ENCODE peak calls at places on chromosomes 13 and 19, in nine cellular contexts. U is CD8-positive, alpha-beta T cell; Q is body of pancreas; I is endodermal cell; G is AG04449; V is BJ; W is adrenal gland; X is kidney epithelial cell; E is brain microvascular endothelial cell. D is an unnamed sample.

GRCh38 chr19:46697142-46697960 is 19.6 kb downstream of the PRKD2 start:
- DNase-seq in U (no peak), Q (peak; percentile 93), I (peak; percentile 99), G (no peak), V (peak; percentile 36), W (peak; percentile 93), X (peak; percentile 29), E (peak; percentile 73), D (peak; percentile 51)

GRCh38 chr13:75180805-75181455 is 301.0 kb downstream of the TBC1D4 start:
- DNase-seq in U (no peak), Q (no peak), I (no peak), G (no peak), V (peak; percentile 12), W (no peak), X (no peak), E (no peak), D (no peak)

GRCh38 chr13:110696776-110697175 is 9.1 kb downstream of the CARS2 start:
- DNase-seq in U (no peak), Q (no peak), I (no peak), G (no peak), V (no peak), W (peak; percentile 42), X (no peak), E (no peak), D (no peak)

GRCh38 chr13:99075268-99076191 is 97.7 kb upstream of the DOCK9 start:
- DNase-seq in U (no peak), Q (no peak), I (no peak), G (no peak), V (no peak), W (no peak), X (no peak), E (no peak), D (no peak)

GRCh38 chr13:109199280-109199679 is 569.9 kb downstream of the MYO16 start:
- DNase-seq in U (no peak), Q (no peak), I (no peak), G (no peak), V (no peak), W (no peak), X (no peak), E (no peak), D (no peak)

GRCh38 chr19:53057904-53058579 is 13.5 kb downstream of the ERVV-2 start:
- DNase-seq in U (no peak), Q (peak; percentile 62), I (peak; percentile 88), G (no peak), V (no peak), W (no peak), X (no peak), E (no peak), D (no peak)

GRCh38 chr13:44764334-44764733 is 188.2 kb upstream of the TSC22D1 start:
- DNase-seq in U (no peak), Q (peak; percentile 82), I (no peak), G (no peak), V (no peak), W (peak; percentile 58), X (no peak), E (no peak), D (no peak)

GRCh38 chr13:24228852-24229458 is 68.4 kb downstream of the SPATA13 start:
- DNase-seq in U (peak; percentile 34), Q (peak; percentile 62), I (peak; percentile 69), G (no peak), V (no peak), W (peak; percentile 72), X (peak; percentile 41), E (peak; percentile 60), D (peak; percentile 52)

GRCh38 chr13:51684076-51684475 is 99.8 kb downstream of the WDFY2 start:
- DNase-seq in U (no peak), Q (no peak), I (no peak), G (no peak), V (no peak), W (no peak), X (no peak), E (no peak), D (no peak)

GRCh38 chr13:77022341-77022740 is 4.6 kb downstream of the FBXL3 start:
- DNase-seq in U (no peak), Q (no peak), I (no peak), G (no peak), V (no peak), W (no peak), X (no peak), E (peak; percentile 33), D (no peak)

GRCh38 chr13:90270231-90270630 is 1077.3 kb upstream of the MIR17HG start:
- DNase-seq in U (no peak), Q (no peak), I (no peak), G (no peak), V (no peak), W (no peak), X (no peak), E (no peak), D (no peak)

GRCh38 chr19:17576758-17577532 is 21.5 kb downstream of the COLGALT1 start:
- DNase-seq in U (no peak), Q (peak; percentile 29), I (peak; percentile 100), G (no peak), V (no peak), W (no peak), X (no peak), E (no peak), D (no peak)

GRCh38 chr13:23418776-23419683 is 14.5 kb downstream of the SACS start:
- DNase-seq in U (no peak), Q (no peak), I (no peak), G (no peak), V (no peak), W (no peak), X (no peak), E (no peak), D (no peak)

DNA sequence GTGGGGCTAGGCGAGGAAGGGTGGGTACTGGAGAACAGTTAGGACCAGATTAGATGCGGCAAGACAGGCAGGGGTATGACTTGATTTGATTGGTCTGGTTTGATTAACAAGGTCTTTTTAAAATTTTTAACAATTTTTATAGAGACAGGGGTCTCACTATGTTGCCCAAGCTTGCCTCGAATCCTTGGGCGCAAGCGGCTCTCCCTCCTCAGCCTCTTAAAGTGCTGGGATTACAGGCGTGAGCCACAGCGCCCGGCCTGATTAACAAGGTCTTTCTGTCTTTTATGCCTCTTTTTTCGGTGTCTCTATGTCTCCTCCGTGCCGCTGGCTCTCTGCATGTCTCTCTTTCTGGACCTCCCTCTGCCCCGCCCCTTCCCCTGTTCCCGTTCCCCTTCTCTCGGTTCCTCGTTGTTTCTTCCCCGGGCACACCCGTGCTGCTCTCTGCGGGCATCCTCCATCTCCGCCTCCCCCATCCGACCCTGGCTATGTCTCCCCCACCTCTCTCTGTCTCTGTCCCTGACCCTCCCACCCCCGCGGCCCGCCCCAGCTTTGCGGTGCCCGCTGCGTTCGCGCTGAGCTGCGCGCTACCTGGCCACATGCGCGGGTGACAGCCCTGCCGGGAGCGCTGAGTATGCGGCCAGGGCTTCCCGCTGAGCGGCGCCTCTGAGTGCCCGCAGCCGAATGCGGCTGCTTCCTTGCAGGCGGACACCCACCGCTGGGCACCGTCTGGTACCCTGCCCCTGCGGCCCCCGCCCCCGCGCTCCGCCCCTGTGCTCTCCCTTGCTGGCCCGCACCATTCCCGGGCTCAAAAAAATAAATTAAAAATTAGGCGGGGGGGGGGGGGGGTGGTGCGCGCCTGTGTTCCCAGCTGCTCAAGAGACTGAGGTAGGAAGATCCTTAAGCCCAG is 8.1 kb upstream of the SDHAF1 start:
- DNase-seq in U (no peak), Q (peak; percentile 49), I (peak; percentile 87), G (no peak), V (no peak), W (no peak), X (no peak), E (no peak), D (no peak)
- TF ChIP-seq CTCF in U (no peak), Q (no peak), I (no peak), G (no peak), V (no peak), W (no peak), X (peak; percentile 5), E (no peak), D (no peak)

GRCh38 chr13:27617801-27618411 is 2.4 kb downstream of the LNX2 start:
- DNase-seq in U (no peak), Q (peak; percentile 37), I (no peak), G (no peak), V (no peak), W (no peak), X (no peak), E (no peak), D (no peak)

GRCh38 chr13:27620377-27621115 is at the start of gene LNX2:
- DNase-seq in U (peak; percentile 94), Q (peak; percentile 99), I (peak; percentile 99), G (peak; percentile 65), V (peak; percentile 67), W (peak; percentile 99), X (peak; percentile 74), E (peak; percentile 95), D (peak; percentile 90)

GRCh38 chr13:27621116-27621365 is 651 bp upstream of the POLR1D start:
- DNase-seq in U (no peak), Q (no peak), I (no peak), G (no peak), V (no peak), W (no peak), X (no peak), E (no peak), D (no peak)

GRCh38 chr13:27619711-27620376 is 485 bp downstream of the LNX2 start:
- DNase-seq in U (peak; percentile 37), Q (no peak), I (no peak), G (no peak), V (no peak), W (peak; percentile 66), X (no peak), E (peak; percentile 11), D (no peak)

GRCh38 chr13:27619093-27619705 is 1.1 kb downstream of the LNX2 start:
- DNase-seq in U (no peak), Q (peak; percentile 63), I (no peak), G (no peak), V (no peak), W (no peak), X (no peak), E (no peak), D (no peak)
- H3K4me3 ChIP-seq in U (peak overlapping the region; percentile 96), Q (peak overlapping the region; percentile 91), I (peak overlapping the region; percentile 89), G (peak overlapping the region; percentile 76), V (peak overlapping the region; percentile 87), W (no peak overlapping the region), X (peak overlapping the region; percentile 79), E (peak overlapping the region; percentile 74), D (peak overlapping the region; percentile 89)

GRCh38 chr19:35790981-35791813 is 15.8 kb downstream of the ARHGAP33 start:
- DNase-seq in U (no peak), Q (peak; percentile 85), I (peak; percentile 64), G (no peak), V (no peak), W (no peak), X (no peak), E (no peak), D (no peak)
- TF ChIP-seq CTCF in U (no peak), Q (no peak), I (peak; percentile 40), G (no peak), V (peak; percentile 14), W (no peak), X (no peak), E (peak; percentile 43), D (peak; percentile 28)

DNA sequence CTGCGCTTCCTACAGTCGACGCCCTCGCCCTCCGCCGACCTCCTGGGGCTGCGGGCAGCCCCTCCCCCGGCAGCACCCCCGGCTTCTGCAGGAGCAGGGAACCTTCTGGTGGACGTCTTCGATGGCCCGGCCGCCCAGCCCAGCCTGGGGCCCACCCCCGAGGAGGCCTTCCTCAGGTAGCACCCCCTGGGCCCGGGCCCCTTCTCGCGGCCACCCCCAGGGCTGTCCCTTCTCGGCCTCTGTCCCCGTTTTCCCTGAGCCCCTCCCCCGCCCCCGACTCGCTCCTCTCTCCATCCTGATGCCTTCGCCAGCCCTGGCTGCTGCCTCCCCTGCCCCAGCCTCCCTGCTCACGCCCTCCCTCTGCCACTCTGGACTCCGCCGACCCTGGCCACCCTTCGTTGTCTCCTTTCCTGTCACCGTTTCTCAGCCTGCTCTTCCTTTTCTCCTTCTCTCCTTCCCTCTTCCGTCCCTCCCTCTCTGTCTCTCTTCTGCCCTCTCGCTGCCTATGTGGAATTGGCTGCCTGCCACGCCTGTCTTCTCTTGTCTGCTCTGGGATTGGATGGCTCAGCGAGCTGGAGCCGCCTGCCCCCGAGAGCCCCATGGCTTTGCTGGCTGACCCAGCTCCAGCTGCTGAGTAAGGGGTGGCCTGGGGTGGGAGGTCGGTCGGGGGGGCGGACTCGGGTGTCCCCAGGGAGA is 11.0 kb downstream of the FUZ start:
- DNase-seq in U (no peak), Q (peak; percentile 85), I (peak; percentile 94), G (no peak), V (peak; percentile 29), W (peak; percentile 98), X (peak; percentile 44), E (peak; percentile 88), D (peak; percentile 61)
- H3K4me3 ChIP-seq in U (no peak overlapping the region), Q (no peak overlapping the region), I (peak overlapping the region; percentile 58), G (peak overlapping the region; percentile 59), V (peak overlapping the region; percentile 46), W (no peak overlapping the region), X (peak overlapping the region; percentile 40), E (peak overlapping the region; percentile 55), D (peak overlapping the region; percentile 41)

D was measured in retinal pigment epithelial cell.